ENCODE peak calls at places on chromosomes 7 and 10, in five cellular contexts. B, K, Y, N and I are unnamed samples.

GRCh38 chr7:372939-373791 is 83.2 kb downstream of the FOXL3 start:
- DNase-seq in K (no peak), B (no peak), N (no peak), Y (peak), I (no peak)

GRCh38 chr10:112535432-112536038 is 88.5 kb downstream of the VTI1A start:
- DNase-seq in Y (no peak), N (peak), K (no peak), B (no peak), I (no peak)

GRCh38 chr7:149720372-149721083 is 52.9 kb downstream of the ZNF467 start:
- DNase-seq in B (no peak), Y (peak), K (no peak), N (no peak), I (peak)

GRCh38 chr10:113357688-113358306 is 195.1 kb upstream of the HABP2 start:
- DNase-seq in Y (no peak), B (no peak), N (no peak), K (no peak), I (no peak)

GRCh38 chr10:123804716-123805115 is 86.9 kb downstream of the CPXM2 start:
- DNase-seq in B (peak), N (no peak), Y (no peak), K (no peak), I (no peak)

GRCh38 chr10:117677239-117677638 is 134.7 kb downstream of the EMX2 start:
- DNase-seq in Y (no peak), K (no peak), B (no peak), N (no peak), I (no peak)

GRCh38 chr10:31980471-31980870 is 51.8 kb upstream of the ARHGAP12 start:
- DNase-seq in Y (no peak), B (no peak), N (no peak), K (no peak), I (no peak)

GRCh38 chr7:18003286-18003685 is 24.4 kb downstream of the PRPS1L1 start:
- DNase-seq in K (no peak), B (no peak), N (no peak), Y (no peak), I (no peak)

GRCh38 chr7:33986951-33987948 is 81.9 kb downstream of the BMPER start:
- DNase-seq in B (peak), K (peak), Y (no peak), N (peak), I (no peak)

DNA sequence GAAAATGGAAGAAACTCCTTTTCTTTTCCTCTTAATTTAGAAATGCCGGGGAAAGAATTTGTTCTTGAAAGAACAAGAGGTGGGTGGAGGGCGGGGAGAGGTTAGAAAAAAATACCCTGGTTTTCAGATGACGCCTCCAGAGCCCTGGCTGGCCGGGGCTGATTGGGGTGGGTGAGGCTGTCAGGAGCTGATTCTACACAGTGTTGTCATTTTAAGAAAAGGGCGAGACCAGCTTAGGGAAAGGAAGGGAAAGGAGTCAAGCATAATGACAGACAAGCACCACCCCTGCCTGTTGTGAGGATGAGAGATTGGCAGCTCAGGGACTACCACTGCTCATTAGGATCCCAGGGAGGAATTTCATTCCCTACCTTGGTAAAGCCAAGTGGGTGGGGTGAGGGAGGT is 9.9 kb upstream of the FAM180A start:
- DNase-seq in Y (peak), K (no peak), B (peak), N (peak), I (no peak)
- H3K27ac ChIP-seq in Y (peak), K (peak), B (peak), N (peak), I (peak)

GRCh38 chr7:64883113-64883905 is 19.8 kb upstream of the ZNF273 start:
- DNase-seq in B (peak), N (no peak), Y (peak), K (no peak), I (no peak)
- H3K4me3 ChIP-seq in B (peak), N (no peak), Y (peak), K (peak), I (peak)

GRCh38 chr7:70846208-70846607 is 285.7 kb upstream of the GALNT17 start:
- DNase-seq in Y (no peak), K (no peak), B (no peak), N (no peak), I (no peak)

GRCh38 chr7:70855373-70855772 is 276.6 kb upstream of the GALNT17 start:
- DNase-seq in N (no peak), K (no peak), B (no peak), Y (no peak), I (no peak)

GRCh38 chr7:70849580-70850235 is 282.2 kb upstream of the GALNT17 start:
- DNase-seq in B (no peak), N (no peak), Y (no peak), K (no peak), I (no peak)
- H3K27ac ChIP-seq in B (no peak), N (no peak), Y (no peak), K (no peak), I (no peak)

DNA sequence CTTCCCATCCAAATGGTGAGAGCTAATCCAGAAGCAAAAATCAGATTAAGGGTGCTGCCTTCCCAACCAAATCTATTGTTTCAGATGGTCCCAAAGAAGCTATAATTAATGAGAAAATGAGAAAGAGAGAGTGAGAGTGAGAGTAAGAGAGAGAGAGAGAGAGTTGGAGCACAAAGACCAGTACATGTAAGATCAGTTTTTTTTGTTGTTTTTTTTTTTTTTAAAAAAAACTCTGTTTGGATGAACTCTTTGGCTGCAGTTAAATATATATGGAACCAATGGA is 305.6 kb downstream of the PTEN start:
- DNase-seq in B (no peak), N (no peak), Y (no peak), K (no peak), I (no peak)
- H3K4me3 ChIP-seq in B (no peak), N (no peak), Y (no peak), K (no peak), I (no peak)

GRCh38 chr7:29988391-29989256 is 977 bp downstream of the SCRN1 start:
- DNase-seq in K (peak), N (peak), Y (peak), B (peak), I (no peak)

GRCh38 chr7:29991937-29992336 is 2.3 kb upstream of the SCRN1 start:
- DNase-seq in Y (no peak), B (no peak), N (no peak), K (no peak), I (no peak)

GRCh38 chr7:29989257-29989995 is at the start of gene SCRN1:
- DNase-seq in B (peak), K (no peak), Y (peak), N (peak), I (peak)

GRCh38 chr7:29993169-29993568 is 3.6 kb upstream of the SCRN1 start:
- DNase-seq in K (no peak), Y (no peak), B (no peak), N (no peak), I (no peak)

DNA sequence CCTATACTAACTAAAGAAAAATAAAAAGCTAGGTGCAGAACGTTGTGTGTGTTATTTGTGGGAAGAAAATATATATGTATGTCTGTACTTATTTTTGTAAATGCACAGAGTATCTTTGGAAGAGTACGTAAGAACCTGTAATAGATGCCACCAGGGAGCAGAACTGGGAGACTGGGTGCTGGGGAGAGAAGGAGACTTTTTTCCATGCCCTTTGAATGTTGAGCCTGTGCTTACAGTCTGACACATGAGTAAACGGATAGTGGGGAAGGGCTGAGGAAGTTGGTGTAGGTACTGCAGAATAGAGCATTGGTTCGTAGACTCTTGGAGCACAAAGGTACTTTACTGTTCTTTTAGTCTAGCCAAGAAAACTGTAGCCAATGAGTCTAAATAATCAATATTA is 1.3 kb upstream of the SCRN1 start:
- DNase-seq in Y (no peak), N (no peak), K (no peak), B (no peak), I (no peak)
- H3K27ac ChIP-seq in Y (no peak), N (no peak), K (no peak), B (no peak), I (no peak)

GRCh38 chr10:23452010-23452655 is 13.3 kb downstream of the OTUD1 start:
- DNase-seq in Y (no peak), B (no peak), N (no peak), K (no peak), I (no peak)

GRCh38 chr10:23449677-23450220 is 10.9 kb downstream of the OTUD1 start:
- DNase-seq in B (no peak), N (no peak), K (no peak), Y (no peak), I (no peak)

GRCh38 chr10:23448323-23448722 is 9.4 kb downstream of the OTUD1 start:
- DNase-seq in Y (no peak), N (no peak), K (no peak), B (no peak), I (no peak)

GRCh38 chr10:23445591-23445990 is 6.7 kb downstream of the OTUD1 start:
- DNase-seq in N (no peak), K (no peak), Y (no peak), B (no peak), I (no peak)

DNA sequence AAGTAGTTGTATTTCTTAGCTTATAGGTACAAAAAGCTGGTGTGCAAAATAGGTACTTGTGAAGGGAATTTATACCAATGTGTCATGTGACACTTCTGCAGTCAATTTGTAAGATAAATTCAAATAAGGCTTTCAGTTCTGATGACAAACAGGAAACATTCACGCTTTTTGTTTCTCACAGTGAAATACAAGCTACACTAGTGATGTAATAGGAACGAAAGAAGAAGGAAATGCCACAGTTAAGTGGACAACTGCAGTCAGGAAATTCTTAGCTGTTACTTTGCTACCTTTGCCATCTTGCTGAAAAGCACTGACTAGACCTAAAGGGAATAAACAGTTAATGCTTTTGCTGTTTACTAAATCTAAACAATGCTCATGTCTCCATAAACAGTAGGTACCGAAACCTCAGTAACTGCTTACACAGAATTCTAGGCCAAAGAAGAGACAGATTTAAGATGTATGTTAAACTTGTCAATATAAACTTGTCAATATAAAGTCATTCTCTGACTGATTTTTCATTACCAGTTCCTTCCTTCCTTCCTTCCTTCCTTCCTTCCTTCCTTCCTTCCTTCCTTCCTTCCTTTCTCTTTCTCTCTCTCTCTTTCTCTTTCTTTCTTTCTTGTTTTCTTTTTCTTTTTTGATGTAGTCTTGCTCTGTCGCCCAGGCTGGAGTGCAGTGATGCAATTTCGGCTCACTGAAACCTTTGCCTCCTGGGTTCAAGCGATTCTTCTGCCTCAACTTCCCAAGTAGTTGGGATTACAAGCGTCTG is 10.1 kb downstream of the OTUD1 start:
- DNase-seq in Y (no peak), K (no peak), N (peak), B (peak), I (no peak)
- H3K4me3 ChIP-seq in Y (no peak), K (no peak), N (no peak), B (no peak), I (no peak)

DNA sequence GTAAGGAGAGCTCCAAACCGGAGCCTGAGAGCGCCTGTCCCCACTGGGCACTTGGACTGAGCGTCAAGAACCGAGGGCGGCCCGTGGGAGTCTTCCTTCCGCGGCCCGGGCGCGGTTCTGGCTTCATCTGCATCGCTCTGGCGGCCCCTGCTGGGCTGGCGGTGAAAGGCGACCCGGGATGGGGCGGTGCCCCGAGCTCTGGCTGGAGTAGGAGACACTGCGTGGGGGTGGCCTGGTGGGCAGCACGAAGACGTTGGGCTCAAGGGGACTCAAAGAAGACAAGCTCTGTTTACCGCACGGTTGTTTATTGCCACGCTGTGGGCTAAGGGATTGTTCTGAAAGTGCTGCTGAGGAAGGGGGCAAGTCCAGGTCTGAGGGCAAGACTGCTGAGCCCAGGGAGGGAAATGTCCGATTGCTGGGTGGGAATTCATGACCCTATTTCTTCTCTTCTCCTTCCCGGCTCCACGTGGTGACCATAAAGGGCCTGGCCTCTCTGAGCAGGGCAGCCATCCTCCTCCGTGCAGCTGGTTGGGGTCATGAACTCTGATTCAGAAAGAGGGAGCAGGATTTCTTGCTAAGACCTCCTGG is 29.8 kb downstream of the PLAU start:
- DNase-seq in Y (peak), K (peak), B (peak), N (peak), I (peak)
- H3K27ac ChIP-seq in Y (no peak), K (peak), B (no peak), N (peak), I (no peak)

GRCh38 chr7:79293655-79294142 is 159.8 kb downstream of the MAGI2 start:
- DNase-seq in B (no peak), K (peak), N (peak), Y (no peak), I (no peak)

GRCh38 chr7:79298145-79298760 is 155.2 kb downstream of the MAGI2 start:
- DNase-seq in Y (no peak), K (no peak), N (peak), B (peak), I (no peak)

GRCh38 chr7:79292834-79293233 is 160.6 kb downstream of the MAGI2 start:
- DNase-seq in N (no peak), K (no peak), B (no peak), Y (no peak), I (no peak)

GRCh38 chr7:79301419-79301818 is 152.0 kb downstream of the MAGI2 start:
- DNase-seq in B (no peak), N (no peak), K (no peak), Y (no peak), I (no peak)

DNA sequence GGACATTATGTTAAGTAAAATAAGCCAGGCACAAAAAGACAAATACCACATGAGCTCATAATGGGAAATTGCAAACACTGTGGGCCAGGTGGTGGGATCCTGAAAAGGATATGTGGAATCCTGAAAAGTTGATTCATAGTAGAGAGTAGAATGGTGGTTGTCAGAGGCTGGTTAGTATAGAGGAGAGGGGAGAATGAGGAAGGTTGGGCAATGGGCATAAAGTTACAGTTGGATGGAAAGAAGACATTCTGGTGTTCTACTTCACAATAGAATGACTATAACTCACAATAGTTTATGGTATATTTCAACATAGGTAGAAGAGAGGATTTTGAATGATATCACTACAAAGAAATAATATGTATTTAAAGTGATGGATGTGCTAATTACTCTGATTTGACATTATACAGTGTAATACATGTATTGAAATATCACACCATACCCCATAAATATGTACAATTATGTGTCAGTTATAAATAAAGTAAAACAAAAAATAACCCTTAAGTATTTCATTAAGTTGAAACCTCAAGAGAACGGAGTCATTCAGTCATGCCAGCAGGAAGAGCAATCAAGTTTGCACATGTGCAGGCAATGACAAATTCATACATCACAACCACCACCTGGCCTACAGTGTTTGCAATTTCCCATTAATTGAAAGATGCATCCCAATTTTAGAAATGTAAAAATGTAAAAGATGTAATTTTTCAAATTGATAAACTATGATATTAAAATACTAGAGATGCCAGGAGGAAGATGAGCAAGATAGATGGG is 156.7 kb downstream of the MAGI2 start:
- DNase-seq in B (peak), N (no peak), K (no peak), Y (no peak), I (no peak)
- H3K4me3 ChIP-seq in B (no peak), N (no peak), K (no peak), Y (no peak), I (no peak)

GRCh38 chr7:126529833-126530232 is 722.9 kb downstream of the GRM8 start:
- DNase-seq in K (no peak), B (no peak), N (no peak), Y (no peak), I (no peak)
- H3K27ac ChIP-seq in K (no peak), B (no peak), N (no peak), Y (no peak), I (no peak)

GRCh38 chr7:130843703-130844102 is 109.7 kb upstream of the KLF14 start:
- DNase-seq in B (no peak), N (no peak), K (no peak), Y (no peak), I (no peak)
- H3K4me3 ChIP-seq in B (no peak), N (no peak), K (no peak), Y (no peak), I (no peak)